ENCODE peak calls at places on chromosomes 1 and 21, in five cellular contexts. One of them, this sample, is unnamed.

GRCh38 chr1:231240531-231240882 is 505 bp upstream of the GNPAT start:
- DNase-seq in adrenal gland: peak; percentile 21
- DNase-seq in fibroblast of lung: peak; percentile 12
- DNase-seq in AG10803: peak; percentile 8
- DNase-seq in adipocyte: peak; percentile 50
- DNase-seq in this sample: no peak

GRCh38 chr21:43866659-43867331 is 1.8 kb downstream of the AGPAT3 start:
- DNase-seq in adrenal gland: no peak
- DNase-seq in AG10803: no peak
- DNase-seq in fibroblast of lung: no peak
- DNase-seq in adipocyte: no peak
- DNase-seq in this sample: no peak

GRCh38 chr1:2415337-2415736 is 3.0 kb upstream of the PEX10 start:
- DNase-seq in adipocyte: no peak
- DNase-seq in AG10803: no peak
- DNase-seq in adrenal gland: no peak
- DNase-seq in fibroblast of lung: no peak
- DNase-seq in this sample: no peak

GRCh38 chr1:47703981-47704596 is 266.2 kb downstream of the FOXD2 start:
- DNase-seq in fibroblast of lung: peak; percentile 48
- DNase-seq in AG10803: peak; percentile 83
- DNase-seq in adipocyte: peak; percentile 80
- DNase-seq in adrenal gland: no peak
- DNase-seq in this sample: no peak

GRCh38 chr1:2446861-2447260 is 29.2 kb upstream of the PLCH2 start:
- DNase-seq in adipocyte: no peak
- DNase-seq in adrenal gland: no peak
- DNase-seq in fibroblast of lung: no peak
- DNase-seq in AG10803: no peak
- DNase-seq in this sample: no peak

GRCh38 chr1:66996018-66996682 is 57.8 kb downstream of the SLC35D1 start:
- DNase-seq in adrenal gland: peak; percentile 71
- DNase-seq in adipocyte: peak; percentile 86
- DNase-seq in fibroblast of lung: peak; percentile 62
- DNase-seq in AG10803: peak; percentile 72
- DNase-seq in this sample: peak; percentile 72

GRCh38 chr1:62437273-62437945 is 560 bp downstream of the USP1 start:
- DNase-seq in adipocyte: peak; percentile 63
- DNase-seq in adrenal gland: no peak
- DNase-seq in AG10803: no peak
- DNase-seq in fibroblast of lung: peak; percentile 11
- DNase-seq in this sample: no peak

GRCh38 chr1:214331827-214332423 is 51.0 kb downstream of the SMYD2 start:
- DNase-seq in adrenal gland: no peak
- DNase-seq in adipocyte: peak; percentile 57
- DNase-seq in AG10803: no peak
- DNase-seq in fibroblast of lung: peak; percentile 25
- DNase-seq in this sample: peak; percentile 59

GRCh38 chr1:244548558-244549115 is 87.6 kb downstream of the CATSPERE start:
- DNase-seq in adipocyte: no peak
- DNase-seq in fibroblast of lung: no peak
- DNase-seq in adrenal gland: no peak
- DNase-seq in AG10803: no peak
- DNase-seq in this sample: no peak

GRCh38 chr1:23556661-23557470 is 2.4 kb downstream of the ID3 start:
- DNase-seq in AG10803: peak; percentile 62
- DNase-seq in fibroblast of lung: peak; percentile 74
- DNase-seq in adrenal gland: no peak
- DNase-seq in adipocyte: peak; percentile 44
- DNase-seq in this sample: no peak

GRCh38 chr1:16015960-16016901 is 1.6 kb downstream of the HSPB7 start:
- DNase-seq in adipocyte: peak; percentile 27
- DNase-seq in fibroblast of lung: no peak
- DNase-seq in adrenal gland: peak; percentile 78
- DNase-seq in AG10803: no peak
- DNase-seq in this sample: no peak
- H3K4me3 ChIP-seq in adipocyte: peak overlapping the region; percentile 79
- H3K4me3 ChIP-seq in fibroblast of lung: no peak overlapping the region
- H3K4me3 ChIP-seq in adrenal gland: no peak overlapping the region
- H3K4me3 ChIP-seq in AG10803: peak overlapping the region; percentile 66
- H3K4me3 ChIP-seq in this sample: no peak overlapping the region

GRCh38 chr1:6597777-6598131 is 4.9 kb downstream of the KLHL21 start:
- DNase-seq in adrenal gland: peak; percentile 70
- DNase-seq in AG10803: no peak
- DNase-seq in adipocyte: no peak
- DNase-seq in fibroblast of lung: no peak
- DNase-seq in this sample: no peak

GRCh38 chr1:6596886-6597776 is 5.5 kb downstream of the KLHL21 start:
- DNase-seq in adipocyte: no peak
- DNase-seq in fibroblast of lung: no peak
- DNase-seq in AG10803: no peak
- DNase-seq in adrenal gland: no peak
- DNase-seq in this sample: no peak

GRCh38 chr1:6600410-6601048 is 2.1 kb downstream of the KLHL21 start:
- DNase-seq in adipocyte: peak; percentile 31
- DNase-seq in AG10803: peak; percentile 31
- DNase-seq in adrenal gland: no peak
- DNase-seq in fibroblast of lung: no peak
- DNase-seq in this sample: no peak

GRCh38 chr1:6601049-6601864 is 1.4 kb downstream of the KLHL21 start:
- DNase-seq in adipocyte: peak; percentile 94
- DNase-seq in adrenal gland: peak; percentile 96
- DNase-seq in AG10803: peak; percentile 91
- DNase-seq in fibroblast of lung: peak; percentile 92
- DNase-seq in this sample: peak; percentile 90

DNA sequence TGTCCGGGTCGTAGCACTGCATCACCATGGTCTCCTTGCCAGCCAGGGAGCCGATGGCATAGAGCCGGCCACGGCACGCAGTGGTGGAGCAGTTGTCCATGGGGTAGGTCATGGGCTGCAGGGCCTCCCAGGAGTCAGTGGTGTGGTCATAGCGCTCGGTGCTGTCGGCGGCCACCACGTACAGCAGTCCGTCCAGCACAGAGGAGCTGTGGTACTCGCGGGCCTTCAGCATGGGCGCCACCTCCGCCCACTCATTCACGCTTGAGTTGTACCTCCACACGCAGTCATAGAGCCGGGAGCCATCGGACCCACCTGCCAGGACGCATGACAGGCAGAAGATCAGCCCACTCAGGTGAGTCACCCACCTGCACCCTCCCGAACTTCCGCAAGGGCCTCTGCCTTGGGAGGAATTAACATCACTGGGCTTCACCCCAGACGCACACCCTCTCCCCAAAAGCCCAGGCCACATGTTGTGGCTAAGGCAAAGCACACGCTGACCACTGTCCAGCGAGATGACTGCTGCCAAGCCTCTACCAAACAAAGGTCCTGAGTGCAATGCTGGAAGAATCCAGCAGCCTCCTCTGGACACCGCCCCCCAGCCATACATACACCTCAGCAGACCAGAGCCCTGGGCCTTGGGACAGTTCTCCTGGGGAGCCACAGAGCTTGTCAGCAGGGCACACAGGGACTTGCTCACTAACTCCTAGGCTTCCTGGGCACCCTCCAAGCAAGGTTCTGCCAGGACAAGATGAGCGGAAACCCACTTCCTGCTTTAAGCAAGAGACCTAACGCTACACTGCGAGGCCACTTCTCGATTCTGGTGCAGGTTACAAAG is 3.3 kb downstream of the KLHL21 start:
- DNase-seq in adipocyte: no peak
- DNase-seq in adrenal gland: peak; percentile 54
- DNase-seq in fibroblast of lung: peak; percentile 46
- DNase-seq in AG10803: peak; percentile 50
- DNase-seq in this sample: no peak
- H3K4me3 ChIP-seq in adipocyte: peak overlapping the region; percentile 99
- H3K4me3 ChIP-seq in adrenal gland: no peak overlapping the region
- H3K4me3 ChIP-seq in fibroblast of lung: peak overlapping the region; percentile 99
- H3K4me3 ChIP-seq in AG10803: peak overlapping the region; percentile 95
- H3K4me3 ChIP-seq in this sample: no peak overlapping the region

GRCh38 chr1:203169770-203170520 is 5.7 kb downstream of the MYBPH start:
- DNase-seq in adipocyte: no peak
- DNase-seq in adrenal gland: no peak
- DNase-seq in fibroblast of lung: no peak
- DNase-seq in AG10803: no peak
- DNase-seq in this sample: no peak
- H3K4me3 ChIP-seq in adipocyte: no peak overlapping the region
- H3K4me3 ChIP-seq in adrenal gland: no peak overlapping the region
- H3K4me3 ChIP-seq in fibroblast of lung: no peak overlapping the region
- H3K4me3 ChIP-seq in AG10803: no peak overlapping the region
- H3K4me3 ChIP-seq in this sample: no peak overlapping the region

DNA sequence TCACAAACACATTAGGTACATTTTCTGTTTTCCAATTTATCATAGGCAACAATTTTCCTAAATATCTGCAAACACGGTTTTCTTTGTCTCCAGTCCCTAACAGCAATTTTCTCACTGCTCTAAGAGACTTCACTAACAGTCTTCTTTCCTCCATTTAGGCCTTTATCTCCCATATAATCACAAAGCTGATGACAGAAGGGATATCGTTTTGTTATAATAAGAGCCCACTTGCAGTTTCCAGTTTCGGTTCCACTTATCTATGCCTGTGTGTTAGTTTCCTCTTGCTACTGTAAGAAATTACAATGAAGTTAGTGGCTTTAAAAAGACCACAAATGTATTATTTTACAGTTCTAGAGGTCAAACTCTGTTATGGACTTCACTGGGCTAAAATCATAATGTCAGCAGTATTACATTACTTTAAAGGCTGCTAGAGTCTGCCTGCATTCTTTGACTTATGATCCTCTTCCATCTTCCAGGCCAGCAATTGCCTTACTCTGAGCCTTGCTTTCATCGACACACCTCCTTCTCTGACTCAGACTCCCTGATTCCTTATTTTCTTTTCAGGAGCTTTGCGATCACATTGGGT is 549.3 kb downstream of the NCAM2 start:
- DNase-seq in AG10803: no peak
- DNase-seq in fibroblast of lung: peak; percentile 7
- DNase-seq in adipocyte: no peak
- DNase-seq in adrenal gland: no peak
- DNase-seq in this sample: no peak
- H3K4me3 ChIP-seq in AG10803: no peak overlapping the region
- H3K4me3 ChIP-seq in fibroblast of lung: no peak overlapping the region
- H3K4me3 ChIP-seq in adipocyte: no peak overlapping the region
- H3K4me3 ChIP-seq in adrenal gland: no peak overlapping the region
- H3K4me3 ChIP-seq in this sample: no peak overlapping the region